ENCODE peak calls at places on chromosomes 6 and 20, in four cellular contexts. One of them, this sample, is unnamed.
A peak's percentile ranks its signal among the peaks of the same experiment; 100 is the strongest.

GRCh38 chr20:24991897-24992419 is 593 bp downstream of the APMAP start:
- DNase-seq in mucosa of descending colon: peak; percentile 68
- DNase-seq in NT2/D1: no peak
- DNase-seq in HEK293T: peak; percentile 49
- DNase-seq in this sample: peak; percentile 35

GRCh38 chr20:38141154-38141888 is 23.7 kb downstream of the TGM2 start:
- DNase-seq in mucosa of descending colon: peak; percentile 55
- DNase-seq in NT2/D1: no peak
- DNase-seq in HEK293T: no peak
- DNase-seq in this sample: no peak

GRCh38 chr6:66183982-66184555 is 477.0 kb upstream of the EYS start:
- DNase-seq in mucosa of descending colon: no peak
- DNase-seq in NT2/D1: no peak
- DNase-seq in HEK293T: no peak
- DNase-seq in this sample: no peak

GRCh38 chr6:141744971-141745370 is 387.8 kb upstream of the GJE1 start:
- DNase-seq in mucosa of descending colon: no peak
- DNase-seq in NT2/D1: no peak
- DNase-seq in HEK293T: no peak
- DNase-seq in this sample: no peak

GRCh38 chr20:26209171-26209941 is 512.7 kb upstream of the ZNF337 start:
- DNase-seq in mucosa of descending colon: peak; percentile 38
- DNase-seq in NT2/D1: no peak
- DNase-seq in HEK293T: no peak
- DNase-seq in this sample: peak; percentile 15

GRCh38 chr20:2585811-2586210 is 49.4 kb downstream of the TMC2 start:
- DNase-seq in mucosa of descending colon: no peak
- DNase-seq in NT2/D1: no peak
- DNase-seq in HEK293T: no peak
- DNase-seq in this sample: peak; percentile 72

GRCh38 chr20:17614176-17614811 is 44.4 kb downstream of the DSTN start:
- DNase-seq in mucosa of descending colon: peak; percentile 85
- DNase-seq in NT2/D1: no peak
- DNase-seq in HEK293T: no peak
- DNase-seq in this sample: peak; percentile 59

GRCh38 chr20:63025534-63026331 is 19.0 kb upstream of the BHLHE23 start:
- DNase-seq in mucosa of descending colon: peak; percentile 40
- DNase-seq in NT2/D1: no peak
- DNase-seq in HEK293T: no peak
- DNase-seq in this sample: peak; percentile 41

GRCh38 chr6:89826029-89826528 is 3.6 kb upstream of the CASP8AP2 start:
- DNase-seq in mucosa of descending colon: no peak
- DNase-seq in NT2/D1: no peak
- DNase-seq in HEK293T: no peak
- DNase-seq in this sample: peak; percentile 53

GRCh38 chr6:2945069-2945452 is 26.3 kb downstream of the SERPINB6 start:
- DNase-seq in mucosa of descending colon: no peak
- DNase-seq in NT2/D1: no peak
- DNase-seq in HEK293T: no peak
- DNase-seq in this sample: no peak

GRCh38 chr6:113750148-113750547 is 107.0 kb upstream of the MARCKS start:
- DNase-seq in mucosa of descending colon: no peak
- DNase-seq in NT2/D1: no peak
- DNase-seq in HEK293T: no peak
- DNase-seq in this sample: no peak

GRCh38 chr20:12976720-12977633 is 31.8 kb upstream of the SPTLC3 start:
- DNase-seq in mucosa of descending colon: no peak
- DNase-seq in NT2/D1: no peak
- DNase-seq in HEK293T: no peak
- DNase-seq in this sample: no peak

GRCh38 chr6:170298688-170299087 is 7.8 kb upstream of the DLL1 start:
- DNase-seq in mucosa of descending colon: no peak
- DNase-seq in NT2/D1: no peak
- DNase-seq in HEK293T: no peak
- DNase-seq in this sample: no peak

GRCh38 chr6:113598786-113599185 is 258.4 kb upstream of the MARCKS start:
- DNase-seq in mucosa of descending colon: no peak
- DNase-seq in NT2/D1: no peak
- DNase-seq in HEK293T: no peak
- DNase-seq in this sample: peak; percentile 15

GRCh38 chr6:27368202-27368601 is 20.4 kb upstream of the ZNF391 start:
- DNase-seq in mucosa of descending colon: no peak
- DNase-seq in NT2/D1: no peak
- DNase-seq in HEK293T: no peak
- DNase-seq in this sample: no peak

GRCh38 chr6:32972353-32973143 is 4.2 kb downstream of the BRD2 start:
- DNase-seq in mucosa of descending colon: peak; percentile 79
- DNase-seq in NT2/D1: no peak
- DNase-seq in HEK293T: no peak
- DNase-seq in this sample: no peak

GRCh38 chr6:31462964-31463940 is 34.7 kb upstream of the MICB start:
- DNase-seq in mucosa of descending colon: peak; percentile 89
- DNase-seq in NT2/D1: peak; percentile 75
- DNase-seq in HEK293T: peak; percentile 92
- DNase-seq in this sample: peak; percentile 62

GRCh38 chr6:7155871-7156579 is 48.3 kb downstream of the RREB1 start:
- DNase-seq in mucosa of descending colon: no peak
- DNase-seq in NT2/D1: no peak
- DNase-seq in HEK293T: no peak
- DNase-seq in this sample: no peak

GRCh38 chr20:37308098-37309050 is 18.9 kb downstream of the MANBAL start:
- DNase-seq in mucosa of descending colon: no peak
- DNase-seq in NT2/D1: no peak
- DNase-seq in HEK293T: no peak
- DNase-seq in this sample: no peak

GRCh38 chr20:58518387-58518786 is 3.2 kb upstream of the APCDD1L start:
- DNase-seq in mucosa of descending colon: no peak
- DNase-seq in NT2/D1: no peak
- DNase-seq in HEK293T: no peak
- DNase-seq in this sample: no peak

GRCh38 chr6:155001482-155001881 is 6.4 kb downstream of the TIAM2 start:
- DNase-seq in mucosa of descending colon: no peak
- DNase-seq in NT2/D1: no peak
- DNase-seq in HEK293T: no peak
- DNase-seq in this sample: peak; percentile 46

GRCh38 chr6:131643262-131643631 is 6.1 kb downstream of the ENPP3 start:
- DNase-seq in mucosa of descending colon: no peak
- DNase-seq in NT2/D1: no peak
- DNase-seq in HEK293T: no peak
- DNase-seq in this sample: no peak

GRCh38 chr20:13442990-13443389 is 195.7 kb downstream of the TASP1 start:
- DNase-seq in mucosa of descending colon: no peak
- DNase-seq in NT2/D1: no peak
- DNase-seq in HEK293T: no peak
- DNase-seq in this sample: no peak

GRCh38 chr20:7989379-7989778 is 30.2 kb downstream of the TMX4 start:
- DNase-seq in mucosa of descending colon: no peak
- DNase-seq in NT2/D1: no peak
- DNase-seq in HEK293T: no peak
- DNase-seq in this sample: no peak

GRCh38 chr20:41726727-41727126 is 108.5 kb upstream of the CHD6 start:
- DNase-seq in mucosa of descending colon: no peak
- DNase-seq in NT2/D1: no peak
- DNase-seq in HEK293T: no peak
- DNase-seq in this sample: no peak

GRCh38 chr6:149484733-149485700 is at the start of gene ZC3H12D:
- DNase-seq in mucosa of descending colon: peak; percentile 89
- DNase-seq in NT2/D1: no peak
- DNase-seq in HEK293T: no peak
- DNase-seq in this sample: peak; percentile 78

GRCh38 chr6:34295721-34296120 is 46.9 kb upstream of the SMIM29 start:
- DNase-seq in mucosa of descending colon: no peak
- DNase-seq in NT2/D1: no peak
- DNase-seq in HEK293T: no peak
- DNase-seq in this sample: peak; percentile 6

GRCh38 chr20:47789081-47789998 is 4.1 kb upstream of the SULF2 start:
- DNase-seq in mucosa of descending colon: no peak
- DNase-seq in NT2/D1: no peak
- DNase-seq in HEK293T: no peak
- DNase-seq in this sample: peak; percentile 84

GRCh38 chr6:137989696-137990095 is 117.5 kb downstream of the PERP start:
- DNase-seq in mucosa of descending colon: no peak
- DNase-seq in NT2/D1: no peak
- DNase-seq in HEK293T: no peak
- DNase-seq in this sample: peak; percentile 26

GRCh38 chr6:124066995-124067552 is 263.4 kb downstream of the NKAIN2 start:
- DNase-seq in mucosa of descending colon: no peak
- DNase-seq in NT2/D1: no peak
- DNase-seq in HEK293T: no peak
- DNase-seq in this sample: no peak

GRCh38 chr6:163667372-163668060 is 253.0 kb downstream of the QKI start:
- DNase-seq in mucosa of descending colon: no peak
- DNase-seq in NT2/D1: no peak
- DNase-seq in HEK293T: no peak
- DNase-seq in this sample: peak; percentile 53

GRCh38 chr6:28105286-28105685 is 19.1 kb upstream of the ZSCAN16 start:
- DNase-seq in mucosa of descending colon: no peak
- DNase-seq in NT2/D1: no peak
- DNase-seq in HEK293T: peak; percentile 26
- DNase-seq in this sample: peak; percentile 33

GRCh38 chr6:158999154-158999668 is 791 bp downstream of the RSPH3 start:
- DNase-seq in mucosa of descending colon: no peak
- DNase-seq in NT2/D1: no peak
- DNase-seq in HEK293T: no peak
- DNase-seq in this sample: no peak

GRCh38 chr6:170575250-170575649 is 9.2 kb downstream of the PDCD2 start:
- DNase-seq in mucosa of descending colon: no peak
- DNase-seq in NT2/D1: no peak
- DNase-seq in HEK293T: peak; percentile 33
- DNase-seq in this sample: peak; percentile 5

GRCh38 chr6:36436466-36436865 is 6.2 kb downstream of the PXT1 start:
- DNase-seq in mucosa of descending colon: no peak
- DNase-seq in NT2/D1: no peak
- DNase-seq in HEK293T: no peak
- DNase-seq in this sample: peak; percentile 93

GRCh38 chr6:7073810-7074525 is 33.8 kb upstream of the RREB1 start:
- DNase-seq in mucosa of descending colon: peak; percentile 74
- DNase-seq in NT2/D1: no peak
- DNase-seq in HEK293T: no peak
- DNase-seq in this sample: no peak

GRCh38 chr20:8363970-8364733 is 232.1 kb downstream of the PLCB1 start:
- DNase-seq in mucosa of descending colon: no peak
- DNase-seq in NT2/D1: no peak
- DNase-seq in HEK293T: no peak
- DNase-seq in this sample: no peak

GRCh38 chr20:50052952-50053789 is 59.8 kb downstream of the UBE2V1 start:
- DNase-seq in mucosa of descending colon: no peak
- DNase-seq in NT2/D1: no peak
- DNase-seq in HEK293T: no peak
- DNase-seq in this sample: no peak

This sample was measured in EH.